ENCODE peak calls at places on chromosomes 4 and X, in nine cellular contexts. One of them, this sample, is unnamed.

GRCh38 chr4:139660518-139661149 is 5.0 kb upstream of the MGST2 start:
- DNase-seq in stimulated activated CD4-positive, alpha-beta T cell treated with anti-CD3 and anti-CD28 coated beads, TNF-alpha, amount 100 ng/mL, for 24 hours: no peak
- DNase-seq in prostate gland: no peak
- DNase-seq in NCI-H2081: no peak
- DNase-seq in globus pallidus: no peak
- DNase-seq in iPS-NIHi11: no peak
- DNase-seq in iris pigment epithelial cell: peak; percentile 53
- DNase-seq in COR-L47: no peak
- DNase-seq in lower lobe of right lung: no peak
- DNase-seq in this sample: no peak

GRCh38 chrX:134836497-134836968 is 154.3 kb upstream of the SMIM10 start:
- DNase-seq in stimulated activated CD4-positive, alpha-beta T cell treated with anti-CD3 and anti-CD28 coated beads, TNF-alpha, amount 100 ng/mL, for 24 hours: no peak
- DNase-seq in globus pallidus: no peak
- DNase-seq in iris pigment epithelial cell: peak; percentile 58
- DNase-seq in NCI-H2081: no peak
- DNase-seq in COR-L47: no peak
- DNase-seq in prostate gland: no peak
- DNase-seq in iPS-NIHi11: no peak
- DNase-seq in lower lobe of right lung: no peak
- DNase-seq in this sample: no peak

GRCh38 chrX:130066975-130067615 is 43.2 kb downstream of the ELF4 start:
- DNase-seq in iPS-NIHi11: no peak
- DNase-seq in iris pigment epithelial cell: no peak
- DNase-seq in COR-L47: no peak
- DNase-seq in prostate gland: no peak
- DNase-seq in stimulated activated CD4-positive, alpha-beta T cell treated with anti-CD3 and anti-CD28 coated beads, TNF-alpha, amount 100 ng/mL, for 24 hours: no peak
- DNase-seq in NCI-H2081: no peak
- DNase-seq in globus pallidus: no peak
- DNase-seq in lower lobe of right lung: no peak
- DNase-seq in this sample: no peak

GRCh38 chr4:88660446-88661294 is 37.0 kb downstream of the NAP1L5 start:
- DNase-seq in lower lobe of right lung: no peak
- DNase-seq in prostate gland: no peak
- DNase-seq in iPS-NIHi11: no peak
- DNase-seq in COR-L47: no peak
- DNase-seq in iris pigment epithelial cell: peak; percentile 82
- DNase-seq in globus pallidus: no peak
- DNase-seq in NCI-H2081: no peak
- DNase-seq in stimulated activated CD4-positive, alpha-beta T cell treated with anti-CD3 and anti-CD28 coated beads, TNF-alpha, amount 100 ng/mL, for 24 hours: no peak
- DNase-seq in this sample: no peak

GRCh38 chr4:8143392-8144140 is 15.0 kb downstream of the ABLIM2 start:
- DNase-seq in globus pallidus: no peak
- DNase-seq in stimulated activated CD4-positive, alpha-beta T cell treated with anti-CD3 and anti-CD28 coated beads, TNF-alpha, amount 100 ng/mL, for 24 hours: no peak
- DNase-seq in lower lobe of right lung: no peak
- DNase-seq in prostate gland: no peak
- DNase-seq in iris pigment epithelial cell: no peak
- DNase-seq in iPS-NIHi11: no peak
- DNase-seq in COR-L47: no peak
- DNase-seq in NCI-H2081: no peak
- DNase-seq in this sample: no peak

GRCh38 chr4:87101543-87102199 is 118.7 kb downstream of the KLHL8 start:
- DNase-seq in globus pallidus: no peak
- DNase-seq in iris pigment epithelial cell: peak; percentile 65
- DNase-seq in prostate gland: no peak
- DNase-seq in NCI-H2081: no peak
- DNase-seq in lower lobe of right lung: no peak
- DNase-seq in iPS-NIHi11: no peak
- DNase-seq in stimulated activated CD4-positive, alpha-beta T cell treated with anti-CD3 and anti-CD28 coated beads, TNF-alpha, amount 100 ng/mL, for 24 hours: no peak
- DNase-seq in COR-L47: no peak
- DNase-seq in this sample: no peak

GRCh38 chrX:7789200-7789599 is 53.8 kb upstream of the VCX start:
- DNase-seq in prostate gland: no peak
- DNase-seq in NCI-H2081: no peak
- DNase-seq in iPS-NIHi11: no peak
- DNase-seq in stimulated activated CD4-positive, alpha-beta T cell treated with anti-CD3 and anti-CD28 coated beads, TNF-alpha, amount 100 ng/mL, for 24 hours: no peak
- DNase-seq in lower lobe of right lung: no peak
- DNase-seq in iris pigment epithelial cell: no peak
- DNase-seq in COR-L47: no peak
- DNase-seq in globus pallidus: no peak
- DNase-seq in this sample: no peak

GRCh38 chr4:62517721-62518120 is 1317.6 kb downstream of the ADGRL3 start:
- DNase-seq in lower lobe of right lung: no peak
- DNase-seq in COR-L47: no peak
- DNase-seq in NCI-H2081: no peak
- DNase-seq in iris pigment epithelial cell: no peak
- DNase-seq in prostate gland: no peak
- DNase-seq in stimulated activated CD4-positive, alpha-beta T cell treated with anti-CD3 and anti-CD28 coated beads, TNF-alpha, amount 100 ng/mL, for 24 hours: no peak
- DNase-seq in globus pallidus: no peak
- DNase-seq in iPS-NIHi11: no peak
- DNase-seq in this sample: no peak

GRCh38 chr4:31290836-31291235 is 570.7 kb downstream of the PCDH7 start:
- DNase-seq in NCI-H2081: no peak
- DNase-seq in globus pallidus: no peak
- DNase-seq in COR-L47: no peak
- DNase-seq in iris pigment epithelial cell: no peak
- DNase-seq in prostate gland: no peak
- DNase-seq in lower lobe of right lung: no peak
- DNase-seq in stimulated activated CD4-positive, alpha-beta T cell treated with anti-CD3 and anti-CD28 coated beads, TNF-alpha, amount 100 ng/mL, for 24 hours: no peak
- DNase-seq in iPS-NIHi11: no peak
- DNase-seq in this sample: no peak

GRCh38 chr4:7185487-7186030 is 6.8 kb upstream of the SORCS2 start:
- DNase-seq in NCI-H2081: no peak
- DNase-seq in iPS-NIHi11: no peak
- DNase-seq in prostate gland: no peak
- DNase-seq in iris pigment epithelial cell: no peak
- DNase-seq in globus pallidus: no peak
- DNase-seq in lower lobe of right lung: peak; percentile 33
- DNase-seq in COR-L47: no peak
- DNase-seq in stimulated activated CD4-positive, alpha-beta T cell treated with anti-CD3 and anti-CD28 coated beads, TNF-alpha, amount 100 ng/mL, for 24 hours: no peak
- DNase-seq in this sample: no peak

GRCh38 chr4:26176621-26177121 is 144.1 kb upstream of the RBPJ start:
- DNase-seq in COR-L47: no peak
- DNase-seq in prostate gland: no peak
- DNase-seq in iris pigment epithelial cell: peak; percentile 92
- DNase-seq in stimulated activated CD4-positive, alpha-beta T cell treated with anti-CD3 and anti-CD28 coated beads, TNF-alpha, amount 100 ng/mL, for 24 hours: no peak
- DNase-seq in iPS-NIHi11: no peak
- DNase-seq in globus pallidus: no peak
- DNase-seq in NCI-H2081: no peak
- DNase-seq in lower lobe of right lung: no peak
- DNase-seq in this sample: no peak

GRCh38 chr4:172202480-172203076 is 389.4 kb downstream of the GALNTL6 start:
- DNase-seq in iris pigment epithelial cell: peak; percentile 42
- DNase-seq in stimulated activated CD4-positive, alpha-beta T cell treated with anti-CD3 and anti-CD28 coated beads, TNF-alpha, amount 100 ng/mL, for 24 hours: no peak
- DNase-seq in COR-L47: peak; percentile 6
- DNase-seq in lower lobe of right lung: no peak
- DNase-seq in globus pallidus: peak; percentile 22
- DNase-seq in prostate gland: no peak
- DNase-seq in iPS-NIHi11: peak; percentile 54
- DNase-seq in NCI-H2081: peak; percentile 55
- DNase-seq in this sample: no peak

GRCh38 chrX:2710041-2710471 is 19.0 kb downstream of the CD99 start:
- DNase-seq in NCI-H2081: no peak
- DNase-seq in iris pigment epithelial cell: peak; percentile 89
- DNase-seq in globus pallidus: no peak
- DNase-seq in lower lobe of right lung: no peak
- DNase-seq in prostate gland: no peak
- DNase-seq in COR-L47: no peak
- DNase-seq in iPS-NIHi11: no peak
- DNase-seq in stimulated activated CD4-positive, alpha-beta T cell treated with anti-CD3 and anti-CD28 coated beads, TNF-alpha, amount 100 ng/mL, for 24 hours: no peak
- DNase-seq in this sample: no peak

GRCh38 chr4:7513731-7514130 is 79.0 kb upstream of the PSAPL1 start:
- DNase-seq in iris pigment epithelial cell: peak; percentile 40
- DNase-seq in COR-L47: no peak
- DNase-seq in iPS-NIHi11: peak; percentile 29
- DNase-seq in NCI-H2081: no peak
- DNase-seq in prostate gland: peak; percentile 13
- DNase-seq in lower lobe of right lung: no peak
- DNase-seq in stimulated activated CD4-positive, alpha-beta T cell treated with anti-CD3 and anti-CD28 coated beads, TNF-alpha, amount 100 ng/mL, for 24 hours: no peak
- DNase-seq in globus pallidus: no peak
- DNase-seq in this sample: peak; percentile 73

GRCh38 chrX:17697191-17697590 is 40.1 kb upstream of the SCML1 start:
- DNase-seq in globus pallidus: peak; percentile 7
- DNase-seq in NCI-H2081: no peak
- DNase-seq in stimulated activated CD4-positive, alpha-beta T cell treated with anti-CD3 and anti-CD28 coated beads, TNF-alpha, amount 100 ng/mL, for 24 hours: no peak
- DNase-seq in iris pigment epithelial cell: peak; percentile 38
- DNase-seq in COR-L47: no peak
- DNase-seq in iPS-NIHi11: no peak
- DNase-seq in lower lobe of right lung: no peak
- DNase-seq in prostate gland: no peak
- DNase-seq in this sample: no peak

GRCh38 chrX:154142950-154143745 is 895 bp upstream of the OPN1LW start:
- DNase-seq in prostate gland: no peak
- DNase-seq in iPS-NIHi11: no peak
- DNase-seq in globus pallidus: no peak
- DNase-seq in stimulated activated CD4-positive, alpha-beta T cell treated with anti-CD3 and anti-CD28 coated beads, TNF-alpha, amount 100 ng/mL, for 24 hours: no peak
- DNase-seq in lower lobe of right lung: no peak
- DNase-seq in NCI-H2081: no peak
- DNase-seq in COR-L47: no peak
- DNase-seq in iris pigment epithelial cell: no peak
- DNase-seq in this sample: no peak

GRCh38 chr4:38387348-38387747 is 276.7 kb upstream of the KLF3 start:
- DNase-seq in globus pallidus: no peak
- DNase-seq in iris pigment epithelial cell: peak; percentile 86
- DNase-seq in prostate gland: peak; percentile 82
- DNase-seq in lower lobe of right lung: peak; percentile 80
- DNase-seq in iPS-NIHi11: peak; percentile 40
- DNase-seq in COR-L47: no peak
- DNase-seq in NCI-H2081: no peak
- DNase-seq in stimulated activated CD4-positive, alpha-beta T cell treated with anti-CD3 and anti-CD28 coated beads, TNF-alpha, amount 100 ng/mL, for 24 hours: no peak
- DNase-seq in this sample: no peak

GRCh38 chrX:93673869-93674271 is at the start of gene FAM133A:
- DNase-seq in COR-L47: no peak
- DNase-seq in stimulated activated CD4-positive, alpha-beta T cell treated with anti-CD3 and anti-CD28 coated beads, TNF-alpha, amount 100 ng/mL, for 24 hours: no peak
- DNase-seq in iris pigment epithelial cell: peak; percentile 29
- DNase-seq in iPS-NIHi11: peak; percentile 5
- DNase-seq in NCI-H2081: peak; percentile 56
- DNase-seq in prostate gland: no peak
- DNase-seq in globus pallidus: no peak
- DNase-seq in lower lobe of right lung: no peak
- DNase-seq in this sample: peak; percentile 41

GRCh38 chrX:8405631-8406030 is 59.0 kb upstream of the VCX3B start:
- DNase-seq in globus pallidus: no peak
- DNase-seq in stimulated activated CD4-positive, alpha-beta T cell treated with anti-CD3 and anti-CD28 coated beads, TNF-alpha, amount 100 ng/mL, for 24 hours: no peak
- DNase-seq in iPS-NIHi11: no peak
- DNase-seq in COR-L47: no peak
- DNase-seq in iris pigment epithelial cell: no peak
- DNase-seq in NCI-H2081: no peak
- DNase-seq in lower lobe of right lung: no peak
- DNase-seq in prostate gland: no peak
- DNase-seq in this sample: no peak

GRCh38 chrX:13824746-13825145 is 7.9 kb upstream of the GPM6B start:
- DNase-seq in COR-L47: no peak
- DNase-seq in iPS-NIHi11: no peak
- DNase-seq in lower lobe of right lung: no peak
- DNase-seq in NCI-H2081: no peak
- DNase-seq in prostate gland: no peak
- DNase-seq in iris pigment epithelial cell: no peak
- DNase-seq in globus pallidus: no peak
- DNase-seq in stimulated activated CD4-positive, alpha-beta T cell treated with anti-CD3 and anti-CD28 coated beads, TNF-alpha, amount 100 ng/mL, for 24 hours: no peak
- DNase-seq in this sample: no peak

GRCh38 chr4:5664778-5665177 is 43.6 kb downstream of the EVC2 start:
- DNase-seq in iPS-NIHi11: no peak
- DNase-seq in lower lobe of right lung: no peak
- DNase-seq in prostate gland: no peak
- DNase-seq in iris pigment epithelial cell: no peak
- DNase-seq in globus pallidus: no peak
- DNase-seq in COR-L47: no peak
- DNase-seq in NCI-H2081: no peak
- DNase-seq in stimulated activated CD4-positive, alpha-beta T cell treated with anti-CD3 and anti-CD28 coated beads, TNF-alpha, amount 100 ng/mL, for 24 hours: no peak
- DNase-seq in this sample: no peak

GRCh38 chr4:6419452-6420028 is 52.9 kb downstream of the PPP2R2C start:
- DNase-seq in COR-L47: no peak
- DNase-seq in NCI-H2081: no peak
- DNase-seq in globus pallidus: peak; percentile 77
- DNase-seq in iris pigment epithelial cell: no peak
- DNase-seq in lower lobe of right lung: no peak
- DNase-seq in iPS-NIHi11: no peak
- DNase-seq in stimulated activated CD4-positive, alpha-beta T cell treated with anti-CD3 and anti-CD28 coated beads, TNF-alpha, amount 100 ng/mL, for 24 hours: no peak
- DNase-seq in prostate gland: no peak
- DNase-seq in this sample: peak; percentile 74

GRCh38 chr4:83852085-83852451 is 316.2 kb downstream of the GPAT3 start:
- DNase-seq in iris pigment epithelial cell: peak; percentile 79
- DNase-seq in COR-L47: no peak
- DNase-seq in stimulated activated CD4-positive, alpha-beta T cell treated with anti-CD3 and anti-CD28 coated beads, TNF-alpha, amount 100 ng/mL, for 24 hours: no peak
- DNase-seq in lower lobe of right lung: no peak
- DNase-seq in iPS-NIHi11: no peak
- DNase-seq in NCI-H2081: no peak
- DNase-seq in globus pallidus: no peak
- DNase-seq in prostate gland: no peak
- DNase-seq in this sample: no peak

GRCh38 chrX:109299091-109299490 is 182.8 kb downstream of the GUCY2F start:
- DNase-seq in stimulated activated CD4-positive, alpha-beta T cell treated with anti-CD3 and anti-CD28 coated beads, TNF-alpha, amount 100 ng/mL, for 24 hours: no peak
- DNase-seq in iPS-NIHi11: peak; percentile 7
- DNase-seq in NCI-H2081: no peak
- DNase-seq in prostate gland: no peak
- DNase-seq in globus pallidus: no peak
- DNase-seq in COR-L47: no peak
- DNase-seq in lower lobe of right lung: no peak
- DNase-seq in iris pigment epithelial cell: no peak
- DNase-seq in this sample: no peak

GRCh38 chr4:5101571-5101970 is 50.3 kb downstream of the STK32B start:
- DNase-seq in COR-L47: no peak
- DNase-seq in lower lobe of right lung: no peak
- DNase-seq in iPS-NIHi11: no peak
- DNase-seq in stimulated activated CD4-positive, alpha-beta T cell treated with anti-CD3 and anti-CD28 coated beads, TNF-alpha, amount 100 ng/mL, for 24 hours: no peak
- DNase-seq in globus pallidus: no peak
- DNase-seq in NCI-H2081: no peak
- DNase-seq in iris pigment epithelial cell: no peak
- DNase-seq in prostate gland: no peak
- DNase-seq in this sample: no peak

GRCh38 chrX:46601283-46601682 is 27.7 kb downstream of the CHST7 start:
- DNase-seq in prostate gland: no peak
- DNase-seq in NCI-H2081: no peak
- DNase-seq in lower lobe of right lung: no peak
- DNase-seq in COR-L47: no peak
- DNase-seq in iPS-NIHi11: no peak
- DNase-seq in iris pigment epithelial cell: peak; percentile 60
- DNase-seq in stimulated activated CD4-positive, alpha-beta T cell treated with anti-CD3 and anti-CD28 coated beads, TNF-alpha, amount 100 ng/mL, for 24 hours: no peak
- DNase-seq in globus pallidus: no peak
- DNase-seq in this sample: no peak

GRCh38 chr4:108360857-108361820 is 192.4 kb upstream of the LEF1 start:
- DNase-seq in iris pigment epithelial cell: peak; percentile 67
- DNase-seq in lower lobe of right lung: no peak
- DNase-seq in NCI-H2081: no peak
- DNase-seq in globus pallidus: no peak
- DNase-seq in iPS-NIHi11: peak; percentile 43
- DNase-seq in COR-L47: no peak
- DNase-seq in prostate gland: peak; percentile 10
- DNase-seq in stimulated activated CD4-positive, alpha-beta T cell treated with anti-CD3 and anti-CD28 coated beads, TNF-alpha, amount 100 ng/mL, for 24 hours: no peak
- DNase-seq in this sample: no peak

GRCh38 chr4:71784569-71785197 is 804 bp upstream of the GC start:
- DNase-seq in prostate gland: no peak
- DNase-seq in iPS-NIHi11: no peak
- DNase-seq in stimulated activated CD4-positive, alpha-beta T cell treated with anti-CD3 and anti-CD28 coated beads, TNF-alpha, amount 100 ng/mL, for 24 hours: no peak
- DNase-seq in NCI-H2081: no peak
- DNase-seq in globus pallidus: no peak
- DNase-seq in iris pigment epithelial cell: no peak
- DNase-seq in lower lobe of right lung: no peak
- DNase-seq in COR-L47: no peak
- DNase-seq in this sample: no peak

GRCh38 chr4:11912886-11913285 is 484.2 kb upstream of the HS3ST1 start:
- DNase-seq in COR-L47: no peak
- DNase-seq in iPS-NIHi11: no peak
- DNase-seq in iris pigment epithelial cell: peak; percentile 12
- DNase-seq in prostate gland: no peak
- DNase-seq in lower lobe of right lung: no peak
- DNase-seq in stimulated activated CD4-positive, alpha-beta T cell treated with anti-CD3 and anti-CD28 coated beads, TNF-alpha, amount 100 ng/mL, for 24 hours: no peak
- DNase-seq in globus pallidus: no peak
- DNase-seq in NCI-H2081: no peak
- DNase-seq in this sample: no peak

GRCh38 chr4:109118635-109119034 is 183.8 kb downstream of the COL25A1 start:
- DNase-seq in iPS-NIHi11: no peak
- DNase-seq in prostate gland: no peak
- DNase-seq in iris pigment epithelial cell: no peak
- DNase-seq in NCI-H2081: no peak
- DNase-seq in globus pallidus: no peak
- DNase-seq in stimulated activated CD4-positive, alpha-beta T cell treated with anti-CD3 and anti-CD28 coated beads, TNF-alpha, amount 100 ng/mL, for 24 hours: no peak
- DNase-seq in lower lobe of right lung: no peak
- DNase-seq in COR-L47: no peak
- DNase-seq in this sample: no peak

GRCh38 chr4:104860227-104861123 is 286.2 kb upstream of the TET2 start:
- DNase-seq in prostate gland: peak; percentile 70
- DNase-seq in iPS-NIHi11: peak; percentile 64
- DNase-seq in globus pallidus: peak; percentile 81
- DNase-seq in iris pigment epithelial cell: peak; percentile 72
- DNase-seq in COR-L47: peak; percentile 77
- DNase-seq in lower lobe of right lung: no peak
- DNase-seq in NCI-H2081: peak; percentile 78
- DNase-seq in stimulated activated CD4-positive, alpha-beta T cell treated with anti-CD3 and anti-CD28 coated beads, TNF-alpha, amount 100 ng/mL, for 24 hours: peak; percentile 33
- DNase-seq in this sample: peak; percentile 82